ENCODE peak calls at places on chromosomes 11 and 22, in seven cellular contexts. One of them, this sample, is unnamed.

GRCh38 chr11:35418847-35419712 is at the start of gene SLC1A2:
- DNase-seq in pancreas: no peak
- DNase-seq in RWPE1: no peak
- DNase-seq in osteoblast: peak
- DNase-seq in H9: peak
- DNase-seq in psoas muscle: peak
- DNase-seq in tibial nerve: no peak
- DNase-seq in this sample: no peak

GRCh38 chr11:35622070-35622469 is 3.8 kb downstream of the FJX1 start:
- DNase-seq in pancreas: no peak
- DNase-seq in RWPE1: peak
- DNase-seq in osteoblast: peak
- DNase-seq in H9: no peak
- DNase-seq in psoas muscle: no peak
- DNase-seq in tibial nerve: no peak
- DNase-seq in this sample: peak

GRCh38 chr11:65551572-65552398 is 6.4 kb downstream of the LTBP3 start:
- DNase-seq in pancreas: peak
- DNase-seq in RWPE1: no peak
- DNase-seq in osteoblast: peak
- DNase-seq in H9: peak
- DNase-seq in psoas muscle: peak
- DNase-seq in tibial nerve: no peak
- DNase-seq in this sample: no peak

GRCh38 chr11:27392715-27393114 is 29.7 kb upstream of the CCDC34 start:
- DNase-seq in pancreas: no peak
- DNase-seq in RWPE1: no peak
- DNase-seq in osteoblast: no peak
- DNase-seq in H9: no peak
- DNase-seq in psoas muscle: no peak
- DNase-seq in tibial nerve: no peak
- DNase-seq in this sample: peak

GRCh38 chr11:121236115-121237001 is 56.2 kb upstream of the SC5D start:
- DNase-seq in pancreas: no peak
- DNase-seq in RWPE1: no peak
- DNase-seq in osteoblast: no peak
- DNase-seq in H9: no peak
- DNase-seq in psoas muscle: no peak
- DNase-seq in tibial nerve: no peak
- DNase-seq in this sample: no peak

GRCh38 chr11:83039566-83039965 is 32.1 kb downstream of the RAB30 start:
- DNase-seq in pancreas: no peak
- DNase-seq in RWPE1: no peak
- DNase-seq in osteoblast: no peak
- DNase-seq in H9: no peak
- DNase-seq in psoas muscle: no peak
- DNase-seq in tibial nerve: no peak
- DNase-seq in this sample: no peak

GRCh38 chr22:19820880-19821522 is 33.7 kb downstream of the GNB1L start:
- DNase-seq in pancreas: peak
- DNase-seq in RWPE1: no peak
- DNase-seq in osteoblast: peak
- DNase-seq in H9: peak
- DNase-seq in psoas muscle: no peak
- DNase-seq in tibial nerve: no peak
- DNase-seq in this sample: no peak

GRCh38 chr22:33325232-33326004 is 267.2 kb upstream of the SYN3 start:
- DNase-seq in pancreas: no peak
- DNase-seq in RWPE1: no peak
- DNase-seq in osteoblast: peak
- DNase-seq in H9: no peak
- DNase-seq in psoas muscle: no peak
- DNase-seq in tibial nerve: no peak
- DNase-seq in this sample: no peak

GRCh38 chr11:113488931-113489351 is 13.7 kb upstream of the DRD2 start:
- DNase-seq in pancreas: no peak
- DNase-seq in RWPE1: no peak
- DNase-seq in osteoblast: no peak
- DNase-seq in H9: no peak
- DNase-seq in psoas muscle: no peak
- DNase-seq in tibial nerve: no peak
- DNase-seq in this sample: no peak

GRCh38 chr11:44522294-44522693 is 43.2 kb upstream of the CD82 start:
- DNase-seq in pancreas: no peak
- DNase-seq in RWPE1: no peak
- DNase-seq in osteoblast: no peak
- DNase-seq in H9: no peak
- DNase-seq in psoas muscle: no peak
- DNase-seq in tibial nerve: no peak
- DNase-seq in this sample: no peak

GRCh38 chr11:26782220-26782619 is 60.4 kb upstream of the SLC5A12 start:
- DNase-seq in pancreas: no peak
- DNase-seq in RWPE1: no peak
- DNase-seq in osteoblast: no peak
- DNase-seq in H9: no peak
- DNase-seq in psoas muscle: no peak
- DNase-seq in tibial nerve: no peak
- DNase-seq in this sample: no peak

GRCh38 chr11:123178166-123178565 is 16.9 kb downstream of the CLMP start:
- DNase-seq in pancreas: no peak
- DNase-seq in RWPE1: no peak
- DNase-seq in osteoblast: no peak
- DNase-seq in H9: no peak
- DNase-seq in psoas muscle: no peak
- DNase-seq in tibial nerve: no peak
- DNase-seq in this sample: no peak

GRCh38 chr11:57305523-57305922 is 19.2 kb downstream of the TNKS1BP1 start:
- DNase-seq in pancreas: no peak
- DNase-seq in RWPE1: no peak
- DNase-seq in osteoblast: peak
- DNase-seq in H9: no peak
- DNase-seq in psoas muscle: no peak
- DNase-seq in tibial nerve: no peak
- DNase-seq in this sample: no peak

GRCh38 chr22:50189184-50189848 is 3.6 kb downstream of the TRABD start:
- DNase-seq in pancreas: peak
- DNase-seq in RWPE1: no peak
- DNase-seq in osteoblast: no peak
- DNase-seq in H9: no peak
- DNase-seq in psoas muscle: peak
- DNase-seq in tibial nerve: no peak
- DNase-seq in this sample: no peak

GRCh38 chr11:63804259-63804658 is 9.0 kb upstream of the SPINDOC start:
- DNase-seq in pancreas: no peak
- DNase-seq in RWPE1: peak
- DNase-seq in osteoblast: no peak
- DNase-seq in H9: no peak
- DNase-seq in psoas muscle: no peak
- DNase-seq in tibial nerve: no peak
- DNase-seq in this sample: no peak

GRCh38 chr11:120125005-120125404 is 12.9 kb downstream of the TRIM29 start:
- DNase-seq in pancreas: no peak
- DNase-seq in RWPE1: no peak
- DNase-seq in osteoblast: peak
- DNase-seq in H9: no peak
- DNase-seq in psoas muscle: no peak
- DNase-seq in tibial nerve: no peak
- DNase-seq in this sample: no peak

GRCh38 chr11:57406337-57406904 is 16.0 kb upstream of the PRG2 start:
- DNase-seq in pancreas: no peak
- DNase-seq in RWPE1: no peak
- DNase-seq in osteoblast: no peak
- DNase-seq in H9: no peak
- DNase-seq in psoas muscle: no peak
- DNase-seq in tibial nerve: peak
- DNase-seq in this sample: no peak

GRCh38 chr11:87878373-87878779 is 296.9 kb downstream of the RAB38 start:
- DNase-seq in pancreas: no peak
- DNase-seq in RWPE1: peak
- DNase-seq in osteoblast: no peak
- DNase-seq in H9: no peak
- DNase-seq in psoas muscle: no peak
- DNase-seq in tibial nerve: peak
- DNase-seq in this sample: peak

GRCh38 chr11:122979815-122980656 is 1.6 kb downstream of the BSX start:
- DNase-seq in pancreas: no peak
- DNase-seq in RWPE1: no peak
- DNase-seq in osteoblast: no peak
- DNase-seq in H9: peak
- DNase-seq in psoas muscle: no peak
- DNase-seq in tibial nerve: no peak
- DNase-seq in this sample: no peak

GRCh38 chr11:88105952-88106351 is 69.3 kb downstream of the RAB38 start:
- DNase-seq in pancreas: no peak
- DNase-seq in RWPE1: no peak
- DNase-seq in osteoblast: no peak
- DNase-seq in H9: no peak
- DNase-seq in psoas muscle: no peak
- DNase-seq in tibial nerve: no peak
- DNase-seq in this sample: no peak

GRCh38 chr11:82533628-82534353 is 199.9 kb downstream of the FAM181B start:
- DNase-seq in pancreas: no peak
- DNase-seq in RWPE1: no peak
- DNase-seq in osteoblast: no peak
- DNase-seq in H9: no peak
- DNase-seq in psoas muscle: no peak
- DNase-seq in tibial nerve: no peak
- DNase-seq in this sample: no peak

GRCh38 chr11:119797736-119798135 is 68.7 kb upstream of the NECTIN1 start:
- DNase-seq in pancreas: no peak
- DNase-seq in RWPE1: no peak
- DNase-seq in osteoblast: no peak
- DNase-seq in H9: peak
- DNase-seq in psoas muscle: no peak
- DNase-seq in tibial nerve: no peak
- DNase-seq in this sample: no peak

GRCh38 chr22:47547881-47548630 is 785.6 kb downstream of the TBC1D22A start:
- DNase-seq in pancreas: no peak
- DNase-seq in RWPE1: no peak
- DNase-seq in osteoblast: no peak
- DNase-seq in H9: no peak
- DNase-seq in psoas muscle: no peak
- DNase-seq in tibial nerve: no peak
- DNase-seq in this sample: no peak

GRCh38 chr11:121473064-121473777 is 20.5 kb upstream of the SORL1-AS1 start:
- DNase-seq in pancreas: no peak
- DNase-seq in RWPE1: no peak
- DNase-seq in osteoblast: peak
- DNase-seq in H9: no peak
- DNase-seq in psoas muscle: no peak
- DNase-seq in tibial nerve: no peak
- DNase-seq in this sample: peak

GRCh38 chr22:38012604-38013072 is 28.3 kb upstream of the SOX10 start:
- DNase-seq in pancreas: no peak
- DNase-seq in RWPE1: no peak
- DNase-seq in osteoblast: peak
- DNase-seq in H9: no peak
- DNase-seq in psoas muscle: no peak
- DNase-seq in tibial nerve: no peak
- DNase-seq in this sample: no peak

GRCh38 chr11:76838422-76839068 is 22.2 kb upstream of the ACER3 start:
- DNase-seq in pancreas: no peak
- DNase-seq in RWPE1: no peak
- DNase-seq in osteoblast: no peak
- DNase-seq in H9: peak
- DNase-seq in psoas muscle: no peak
- DNase-seq in tibial nerve: no peak
- DNase-seq in this sample: no peak

GRCh38 chr11:131754671-131755070 is 384.3 kb downstream of the NTM start:
- DNase-seq in pancreas: no peak
- DNase-seq in RWPE1: no peak
- DNase-seq in osteoblast: no peak
- DNase-seq in H9: no peak
- DNase-seq in psoas muscle: no peak
- DNase-seq in tibial nerve: no peak
- DNase-seq in this sample: no peak
- H3K27ac ChIP-seq in pancreas: no peak
- H3K27ac ChIP-seq in RWPE1: no peak
- H3K27ac ChIP-seq in osteoblast: peak
- H3K27ac ChIP-seq in H9: no peak
- H3K27ac ChIP-seq in psoas muscle: no peak
- H3K27ac ChIP-seq in tibial nerve: no peak
- H3K27ac ChIP-seq in this sample: no peak

GRCh38 chr11:47376183-47376542 is 2.2 kb downstream of the SPI1 start:
- DNase-seq in pancreas: no peak
- DNase-seq in RWPE1: no peak
- DNase-seq in osteoblast: peak
- DNase-seq in H9: no peak
- DNase-seq in psoas muscle: no peak
- DNase-seq in tibial nerve: no peak
- DNase-seq in this sample: no peak
- TF ChIP-seq CTCF in pancreas: no peak
- TF ChIP-seq CTCF in RWPE1: no peak
- TF ChIP-seq CTCF in osteoblast: no peak
- TF ChIP-seq CTCF in H9: no peak
- TF ChIP-seq CTCF in psoas muscle: no peak
- TF ChIP-seq CTCF in tibial nerve: no peak
- TF ChIP-seq CTCF in this sample: no peak

GRCh38 chr11:118436639-118437045 is 350 bp downstream of the KMT2A start:
- DNase-seq in pancreas: peak
- DNase-seq in RWPE1: peak
- DNase-seq in osteoblast: no peak
- DNase-seq in H9: peak
- DNase-seq in psoas muscle: peak
- DNase-seq in tibial nerve: peak
- DNase-seq in this sample: no peak

GRCh38 chr11:118435893-118436624 is at the start of gene KMT2A:
- DNase-seq in pancreas: peak
- DNase-seq in RWPE1: peak
- DNase-seq in osteoblast: peak
- DNase-seq in H9: peak
- DNase-seq in psoas muscle: peak
- DNase-seq in tibial nerve: peak
- DNase-seq in this sample: peak

GRCh38 chr11:118434123-118434552 is 2.2 kb upstream of the KMT2A start:
- DNase-seq in pancreas: no peak
- DNase-seq in RWPE1: no peak
- DNase-seq in osteoblast: no peak
- DNase-seq in H9: no peak
- DNase-seq in psoas muscle: no peak
- DNase-seq in tibial nerve: no peak
- DNase-seq in this sample: no peak

GRCh38 chr11:118435233-118435892 is 929 bp upstream of the KMT2A start:
- DNase-seq in pancreas: peak
- DNase-seq in RWPE1: peak
- DNase-seq in osteoblast: peak
- DNase-seq in H9: peak
- DNase-seq in psoas muscle: peak
- DNase-seq in tibial nerve: peak
- DNase-seq in this sample: no peak

GRCh38 chr11:118434553-118435232 is 1.6 kb upstream of the KMT2A start:
- DNase-seq in pancreas: peak
- DNase-seq in RWPE1: peak
- DNase-seq in osteoblast: peak
- DNase-seq in H9: peak
- DNase-seq in psoas muscle: peak
- DNase-seq in tibial nerve: peak
- DNase-seq in this sample: no peak
- H3K27ac ChIP-seq in pancreas: peak
- H3K27ac ChIP-seq in RWPE1: peak
- H3K27ac ChIP-seq in osteoblast: no peak
- H3K27ac ChIP-seq in H9: no peak
- H3K27ac ChIP-seq in psoas muscle: peak
- H3K27ac ChIP-seq in tibial nerve: no peak
- H3K27ac ChIP-seq in this sample: peak

GRCh38 chr11:8810331-8811301 is 100.4 kb upstream of the AKIP1 start:
- DNase-seq in pancreas: peak
- DNase-seq in RWPE1: peak
- DNase-seq in osteoblast: peak
- DNase-seq in H9: peak
- DNase-seq in psoas muscle: peak
- DNase-seq in tibial nerve: peak
- DNase-seq in this sample: peak
- TF ChIP-seq CTCF in pancreas: no peak
- TF ChIP-seq CTCF in RWPE1: no peak
- TF ChIP-seq CTCF in osteoblast: no peak
- TF ChIP-seq CTCF in H9: no peak
- TF ChIP-seq CTCF in psoas muscle: no peak
- TF ChIP-seq CTCF in tibial nerve: no peak
- TF ChIP-seq CTCF in this sample: no peak

This sample was measured in AG04450.